ENCODE peak calls at places on chromosomes 5 and 9, in four cellular contexts. U, M, C and H are unnamed samples.

GRCh38 chr9:120927125-120928014 is 774 bp upstream of the TRAF1 start:
- DNase-seq in U (no peak), M (no peak), C (no peak), H (no peak)

GRCh38 chr5:88524941-88525340 is 256.3 kb upstream of the TMEM161B start:
- DNase-seq in U (no peak), M (no peak), C (no peak), H (no peak)

GRCh38 chr5:61613679-61614078 is 281.6 kb downstream of the ZSWIM6 start:
- DNase-seq in U (no peak), M (no peak), C (no peak), H (no peak)

GRCh38 chr5:76337949-76338589 is 65.0 kb upstream of the IQGAP2 start:
- DNase-seq in U (peak), M (peak), C (peak), H (peak)

GRCh38 chr5:120146787-120147186 is 317.3 kb upstream of the PRR16 start:
- DNase-seq in U (no peak), M (no peak), C (no peak), H (no peak)

GRCh38 chr5:148739023-148739422 is 84.7 kb upstream of the HTR4 start:
- DNase-seq in U (no peak), M (no peak), C (no peak), H (no peak)

GRCh38 chr5:22470408-22470807 is 382.7 kb downstream of the CDH12 start:
- DNase-seq in U (no peak), M (no peak), C (no peak), H (no peak)

GRCh38 chr5:102975040-102975439 is 144.9 kb downstream of the GIN1 start:
- DNase-seq in U (no peak), M (no peak), C (no peak), H (no peak)

GRCh38 chr9:137705443-137705863 is 86.6 kb downstream of the EHMT1 start:
- DNase-seq in U (no peak), M (no peak), C (no peak), H (no peak)

GRCh38 chr5:108001222-108001621 is 330.5 kb upstream of the EFNA5 start:
- DNase-seq in U (no peak), M (no peak), C (no peak), H (no peak)

GRCh38 chr5:56639491-56639890 is 175.9 kb upstream of the MAP3K1 start:
- DNase-seq in U (no peak), M (no peak), C (no peak), H (no peak)

GRCh38 chr9:70868661-70869652 is 252.5 kb downstream of the TRPM3 start:
- DNase-seq in U (no peak), M (no peak), C (no peak), H (no peak)

GRCh38 chr9:89843074-89843473 is 238.3 kb downstream of the GADD45G start:
- DNase-seq in U (no peak), M (no peak), C (no peak), H (no peak)

GRCh38 chr9:125426926-125427325 is 165.3 kb downstream of the GAPVD1 start:
- DNase-seq in U (no peak), M (no peak), C (no peak), H (no peak)

GRCh38 chr5:139667001-139667729 is 19.0 kb downstream of the CXXC5 start:
- DNase-seq in U (no peak), M (no peak), C (no peak), H (no peak)

GRCh38 chr5:173745561-173745960 is 129.1 kb upstream of the BOD1 start:
- DNase-seq in U (no peak), M (no peak), C (no peak), H (no peak)

GRCh38 chr9:137313326-137313920 is 11.4 kb upstream of the NRARP start:
- DNase-seq in U (peak), M (no peak), C (no peak), H (peak)

GRCh38 chr9:6356441-6356840 is 28.3 kb downstream of the TPD52L3 start:
- DNase-seq in U (no peak), M (no peak), C (no peak), H (no peak)

GRCh38 chr9:73370053-73370452 is 218.4 kb downstream of the ANXA1 start:
- DNase-seq in U (peak), M (no peak), C (no peak), H (no peak)

GRCh38 chr5:69129413-69129812 is 35.6 kb downstream of the SLC30A5 start:
- DNase-seq in U (no peak), M (no peak), C (no peak), H (no peak)

GRCh38 chr5:107215581-107215980 is 455.2 kb downstream of the EFNA5 start:
- DNase-seq in U (no peak), M (no peak), C (no peak), H (no peak)

GRCh38 chr9:23571414-23572104 is 254.5 kb downstream of the ELAVL2 start:
- DNase-seq in U (no peak), M (no peak), C (no peak), H (no peak)

GRCh38 chr5:85838781-85839180 is 779.0 kb upstream of the COX7C start:
- DNase-seq in U (no peak), M (no peak), C (no peak), H (no peak)
- TF ChIP-seq TEAD4 in U (no peak), M (no peak), C (no peak), H (no peak)

GRCh38 chr9:35048521-35048920 is 23.9 kb downstream of the VCP start:
- DNase-seq in U (no peak), M (no peak), C (no peak), H (no peak)
- TF ChIP-seq TEAD4 in U (no peak), M (no peak), C (no peak), H (no peak)

GRCh38 chr5:93267736-93268135 is 313.3 kb downstream of the NR2F1-AS1 start:
- DNase-seq in U (no peak), M (no peak), C (no peak), H (no peak)
- TF ChIP-seq TEAD4 in U (no peak), M (no peak), C (no peak), H (no peak)

GRCh38 chr5:33563530-33563929 is 122.8 kb downstream of the TARS1 start:
- DNase-seq in U (no peak), M (no peak), C (no peak), H (no peak)
- TF ChIP-seq TEAD4 in U (no peak), M (no peak), C (no peak), H (no peak)